ENCODE peak calls at places on chromosomes 7 and 10, in four cellular contexts. One of them, this sample, is unnamed.

GRCh38 chr7:141073173-141073640 is 657 bp upstream of the TMEM178B start:
- DNase-seq in GM20000: peak
- DNase-seq in left ventricle myocardium inferior: peak
- DNase-seq in IMR-90: peak
- DNase-seq in this sample: peak

GRCh38 chr7:24971333-24972165 is 8.4 kb downstream of the OSBPL3 start:
- DNase-seq in GM20000: no peak
- DNase-seq in IMR-90: peak
- DNase-seq in left ventricle myocardium inferior: no peak
- DNase-seq in this sample: peak

GRCh38 chr10:16777473-16778370 is 39.5 kb downstream of the RSU1 start:
- DNase-seq in IMR-90: peak
- DNase-seq in GM20000: peak
- DNase-seq in left ventricle myocardium inferior: no peak
- DNase-seq in this sample: peak

GRCh38 chr7:11191574-11192220 is 218.0 kb downstream of the PHF14 start:
- DNase-seq in left ventricle myocardium inferior: no peak
- DNase-seq in GM20000: no peak
- DNase-seq in IMR-90: no peak
- DNase-seq in this sample: no peak

GRCh38 chr7:38068461-38068860 is 109.6 kb upstream of the STARD3NL start:
- DNase-seq in left ventricle myocardium inferior: no peak
- DNase-seq in IMR-90: no peak
- DNase-seq in GM20000: no peak
- DNase-seq in this sample: no peak

GRCh38 chr10:4398602-4399001 is 427.4 kb upstream of the AKR1E2 start:
- DNase-seq in GM20000: no peak
- DNase-seq in left ventricle myocardium inferior: no peak
- DNase-seq in IMR-90: no peak
- DNase-seq in this sample: no peak

GRCh38 chr10:126842836-126843235 is 62.4 kb upstream of the DOCK1 start:
- DNase-seq in left ventricle myocardium inferior: no peak
- DNase-seq in GM20000: no peak
- DNase-seq in IMR-90: no peak
- DNase-seq in this sample: no peak

GRCh38 chr7:6271694-6272371 is 591 bp downstream of the CYTH3 start:
- DNase-seq in left ventricle myocardium inferior: peak
- DNase-seq in IMR-90: no peak
- DNase-seq in GM20000: peak
- DNase-seq in this sample: no peak

GRCh38 chr7:47197508-47197907 is 384.4 kb downstream of the TNS3 start:
- DNase-seq in IMR-90: no peak
- DNase-seq in GM20000: no peak
- DNase-seq in left ventricle myocardium inferior: no peak
- DNase-seq in this sample: no peak

GRCh38 chr10:51321968-51322367 is 247.7 kb downstream of the PRKG1 start:
- DNase-seq in IMR-90: peak
- DNase-seq in left ventricle myocardium inferior: no peak
- DNase-seq in GM20000: no peak
- DNase-seq in this sample: no peak

GRCh38 chr7:127933116-127933515 is 98.1 kb downstream of the LRRC4 start:
- DNase-seq in IMR-90: peak
- DNase-seq in GM20000: no peak
- DNase-seq in left ventricle myocardium inferior: no peak
- DNase-seq in this sample: no peak

GRCh38 chr10:104546756-104547155 is 94.3 kb upstream of the SORCS3 start:
- DNase-seq in GM20000: no peak
- DNase-seq in left ventricle myocardium inferior: no peak
- DNase-seq in IMR-90: no peak
- DNase-seq in this sample: no peak

GRCh38 chr10:119489572-119490326 is 52.8 kb downstream of the RGS10 start:
- DNase-seq in GM20000: peak
- DNase-seq in left ventricle myocardium inferior: peak
- DNase-seq in IMR-90: no peak
- DNase-seq in this sample: peak

GRCh38 chr10:109259293-109259692 is 664.0 kb downstream of the XPNPEP1 start:
- DNase-seq in left ventricle myocardium inferior: no peak
- DNase-seq in IMR-90: peak
- DNase-seq in GM20000: no peak
- DNase-seq in this sample: no peak

GRCh38 chr7:48971173-48971572 is 46.8 kb downstream of the CDC14C start:
- DNase-seq in GM20000: no peak
- DNase-seq in left ventricle myocardium inferior: no peak
- DNase-seq in IMR-90: no peak
- DNase-seq in this sample: no peak

GRCh38 chr10:10785627-10786333 is 231.9 kb upstream of the CELF2 start:
- DNase-seq in IMR-90: peak
- DNase-seq in GM20000: no peak
- DNase-seq in left ventricle myocardium inferior: no peak
- DNase-seq in this sample: peak

GRCh38 chr7:50268990-50269389 is 35.5 kb upstream of the IKZF1 start:
- DNase-seq in IMR-90: no peak
- DNase-seq in left ventricle myocardium inferior: no peak
- DNase-seq in GM20000: no peak
- DNase-seq in this sample: no peak

GRCh38 chr10:69425513-69426298 is 9.0 kb upstream of the TACR2 start:
- DNase-seq in GM20000: no peak
- DNase-seq in left ventricle myocardium inferior: no peak
- DNase-seq in IMR-90: no peak
- DNase-seq in this sample: no peak

GRCh38 chr7:115676080-115676479 is 354.5 kb downstream of the TFEC start:
- DNase-seq in IMR-90: peak
- DNase-seq in left ventricle myocardium inferior: no peak
- DNase-seq in GM20000: no peak
- DNase-seq in this sample: peak

GRCh38 chr7:19117870-19118608 is 603 bp upstream of the TWIST1 start:
- DNase-seq in IMR-90: peak
- DNase-seq in GM20000: no peak
- DNase-seq in left ventricle myocardium inferior: no peak
- DNase-seq in this sample: peak

GRCh38 chr7:31887006-31887405 is 183.2 kb downstream of the PDE1C start:
- DNase-seq in left ventricle myocardium inferior: no peak
- DNase-seq in GM20000: no peak
- DNase-seq in IMR-90: no peak
- DNase-seq in this sample: no peak

GRCh38 chr7:44320794-44321371 is 4.5 kb downstream of the CAMK2B start:
- DNase-seq in IMR-90: no peak
- DNase-seq in left ventricle myocardium inferior: no peak
- DNase-seq in GM20000: no peak
- DNase-seq in this sample: no peak

GRCh38 chr10:82622478-82622877 is 747.5 kb downstream of the NRG3 start:
- DNase-seq in left ventricle myocardium inferior: no peak
- DNase-seq in GM20000: no peak
- DNase-seq in IMR-90: no peak
- DNase-seq in this sample: no peak

GRCh38 chr10:132257271-132257670 is 50.5 kb downstream of the STK32C start:
- DNase-seq in left ventricle myocardium inferior: no peak
- DNase-seq in GM20000: no peak
- DNase-seq in IMR-90: peak
- DNase-seq in this sample: peak

GRCh38 chr7:128389085-128389814 is 20.5 kb downstream of the IMPDH1 start:
- DNase-seq in GM20000: no peak
- DNase-seq in left ventricle myocardium inferior: no peak
- DNase-seq in IMR-90: no peak
- DNase-seq in this sample: no peak

GRCh38 chr10:47261121-47261520 is 38.9 kb upstream of the GDF10 start:
- DNase-seq in GM20000: peak
- DNase-seq in left ventricle myocardium inferior: no peak
- DNase-seq in IMR-90: no peak
- DNase-seq in this sample: no peak

GRCh38 chr7:32506266-32507054 is 11.2 kb downstream of the AVL9 start:
- DNase-seq in GM20000: no peak
- DNase-seq in IMR-90: peak
- DNase-seq in left ventricle myocardium inferior: no peak
- DNase-seq in this sample: peak

GRCh38 chr7:130277763-130278643 is 11.3 kb downstream of the CPA2 start:
- DNase-seq in GM20000: no peak
- DNase-seq in left ventricle myocardium inferior: peak
- DNase-seq in IMR-90: peak
- DNase-seq in this sample: peak
- TF ChIP-seq CTCF in GM20000: no peak
- TF ChIP-seq CTCF in left ventricle myocardium inferior: peak
- TF ChIP-seq CTCF in IMR-90: peak
- TF ChIP-seq CTCF in this sample: peak

DNA sequence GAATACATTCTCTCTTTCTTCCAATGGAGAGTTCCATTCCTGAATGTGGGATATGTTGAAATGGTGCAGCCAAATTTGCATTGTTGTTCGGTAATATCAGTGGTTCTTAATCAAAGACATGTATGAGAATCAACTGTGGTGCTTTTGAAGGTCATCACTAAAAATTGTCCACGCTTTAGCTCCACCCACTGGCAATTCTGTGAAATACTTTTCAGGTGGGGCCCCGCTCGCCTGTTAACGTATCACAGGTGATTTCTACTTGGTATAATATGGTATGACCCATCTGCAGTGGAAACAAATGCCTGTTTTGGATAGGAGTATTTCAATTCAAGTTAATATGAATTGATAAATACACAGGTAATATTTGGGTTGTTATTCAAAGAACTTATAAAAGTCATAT is 178.4 kb downstream of the NSUN6 start:
- DNase-seq in IMR-90: no peak
- DNase-seq in left ventricle myocardium inferior: no peak
- DNase-seq in GM20000: peak
- DNase-seq in this sample: no peak
- TF ChIP-seq CTCF in IMR-90: no peak
- TF ChIP-seq CTCF in left ventricle myocardium inferior: peak
- TF ChIP-seq CTCF in GM20000: peak
- TF ChIP-seq CTCF in this sample: no peak

GRCh38 chr10:12068467-12069269 is at the start of gene DHTKD1:
- DNase-seq in IMR-90: peak
- DNase-seq in left ventricle myocardium inferior: peak
- DNase-seq in GM20000: peak
- DNase-seq in this sample: peak
- TF ChIP-seq CTCF in IMR-90: peak
- TF ChIP-seq CTCF in left ventricle myocardium inferior: peak
- TF ChIP-seq CTCF in GM20000: no peak
- TF ChIP-seq CTCF in this sample: peak

DNA sequence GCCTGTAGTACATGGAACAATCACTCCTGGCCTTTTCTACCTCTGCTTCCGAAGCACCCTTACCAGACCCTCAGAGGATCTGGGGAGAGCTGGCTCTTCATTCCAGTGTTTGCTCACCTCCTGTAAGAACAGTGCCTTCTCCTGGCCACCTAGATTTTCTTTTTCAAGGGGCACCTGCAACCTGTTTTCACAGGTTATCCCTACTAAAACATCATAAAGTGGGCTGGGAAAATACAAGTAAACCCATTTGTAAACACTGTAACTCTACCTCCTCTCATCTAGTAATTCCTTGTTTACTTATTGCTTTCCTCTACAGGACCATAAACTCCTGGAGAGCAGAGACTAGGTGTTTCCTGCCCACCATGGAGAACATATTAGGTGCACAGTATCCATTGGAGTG is 1.1 kb downstream of the PIK3AP1 start:
- DNase-seq in left ventricle myocardium inferior: no peak
- DNase-seq in IMR-90: no peak
- DNase-seq in GM20000: peak
- DNase-seq in this sample: no peak
- TF ChIP-seq CTCF in left ventricle myocardium inferior: no peak
- TF ChIP-seq CTCF in IMR-90: no peak
- TF ChIP-seq CTCF in GM20000: no peak
- TF ChIP-seq CTCF in this sample: no peak

DNA sequence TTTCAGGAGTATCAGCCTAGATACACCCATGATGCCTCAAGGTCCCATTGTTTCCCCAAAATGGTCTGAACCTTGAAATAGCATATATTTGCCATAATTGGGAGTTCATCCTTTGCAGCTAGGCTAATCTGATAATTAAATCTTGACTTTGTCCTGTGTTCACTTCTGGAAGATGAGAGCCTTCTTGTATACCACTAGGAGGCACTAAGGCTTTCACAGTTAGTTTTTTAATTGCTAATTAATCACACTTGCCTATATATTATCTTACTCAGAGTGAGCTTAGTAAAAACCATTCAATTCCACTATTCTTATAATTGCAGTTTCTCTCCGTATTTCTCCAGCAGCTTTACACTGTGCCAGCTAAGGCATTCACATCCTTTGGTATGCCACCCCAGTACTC is 48.7 kb upstream of the MAGI2 start:
- DNase-seq in GM20000: no peak
- DNase-seq in left ventricle myocardium inferior: no peak
- DNase-seq in IMR-90: no peak
- DNase-seq in this sample: no peak
- TF ChIP-seq CTCF in GM20000: no peak
- TF ChIP-seq CTCF in left ventricle myocardium inferior: no peak
- TF ChIP-seq CTCF in IMR-90: no peak
- TF ChIP-seq CTCF in this sample: peak

GRCh38 chr10:58587676-58588075 is 75.0 kb downstream of the BICC1 start:
- DNase-seq in IMR-90: no peak
- DNase-seq in left ventricle myocardium inferior: no peak
- DNase-seq in GM20000: no peak
- DNase-seq in this sample: no peak

GRCh38 chr10:58586282-58586681 is 73.6 kb downstream of the BICC1 start:
- DNase-seq in GM20000: no peak
- DNase-seq in left ventricle myocardium inferior: no peak
- DNase-seq in IMR-90: no peak
- DNase-seq in this sample: no peak

GRCh38 chr10:58590924-58591323 is 78.3 kb downstream of the BICC1 start:
- DNase-seq in left ventricle myocardium inferior: no peak
- DNase-seq in IMR-90: peak
- DNase-seq in GM20000: no peak
- DNase-seq in this sample: peak

GRCh38 chr10:58590152-58590551 is 77.5 kb downstream of the BICC1 start:
- DNase-seq in IMR-90: peak
- DNase-seq in GM20000: no peak
- DNase-seq in left ventricle myocardium inferior: no peak
- DNase-seq in this sample: peak

DNA sequence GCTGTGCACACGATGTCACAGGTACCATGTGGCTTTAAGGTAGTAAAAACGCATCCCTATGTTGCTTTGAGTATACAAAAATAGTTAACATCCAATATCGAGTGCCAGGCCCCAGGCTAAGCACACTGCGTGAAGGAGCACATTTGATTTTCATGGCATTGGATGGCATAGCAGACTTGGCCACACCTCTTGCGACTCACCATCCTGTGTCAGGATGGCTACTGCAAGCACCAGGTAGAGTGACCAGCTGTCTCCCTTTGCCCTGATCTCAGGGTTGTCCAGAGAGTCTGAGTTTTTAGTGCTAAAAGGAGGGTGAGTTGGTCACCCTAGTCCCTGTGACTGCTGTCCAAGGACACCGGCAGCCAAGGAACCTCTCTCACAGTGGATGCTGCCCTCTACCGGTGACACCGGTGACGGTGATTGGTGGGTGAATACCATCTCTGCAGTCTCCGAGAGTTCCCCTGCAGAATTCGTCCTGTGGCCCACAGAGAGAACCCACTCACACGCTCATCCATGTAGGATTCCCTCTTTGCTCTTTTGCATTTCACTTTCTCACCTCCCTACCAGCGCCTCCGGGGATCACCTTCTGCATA is 76.1 kb downstream of the BICC1 start:
- DNase-seq in GM20000: no peak
- DNase-seq in left ventricle myocardium inferior: no peak
- DNase-seq in IMR-90: no peak
- DNase-seq in this sample: no peak
- TF ChIP-seq CTCF in GM20000: no peak
- TF ChIP-seq CTCF in left ventricle myocardium inferior: peak
- TF ChIP-seq CTCF in IMR-90: no peak
- TF ChIP-seq CTCF in this sample: peak

GRCh38 chr10:26269754-26270153 is 53.2 kb downstream of the GAD2 start:
- DNase-seq in GM20000: peak
- DNase-seq in left ventricle myocardium inferior: no peak
- DNase-seq in IMR-90: no peak
- DNase-seq in this sample: peak
- TF ChIP-seq CTCF in GM20000: no peak
- TF ChIP-seq CTCF in left ventricle myocardium inferior: peak
- TF ChIP-seq CTCF in IMR-90: no peak
- TF ChIP-seq CTCF in this sample: no peak

This sample was measured in brain microvascular endothelial cell.